ENCODE peak calls at places on chromosomes 3 and 15, in five cellular contexts. One of them, this sample, is unnamed. For H3K4me1, the result is how much of the 10 kb centered on the place peaks cover.

GRCh38 chr3:68089572-68089991 is 435.2 kb upstream of the SUCLG2 start:
- DNase-seq in stomach: no peak
- DNase-seq in thoracic aorta: no peak
- DNase-seq in A549: no peak
- DNase-seq in fibroblast of lung: peak
- DNase-seq in this sample: no peak

GRCh38 chr15:80182611-80183210 is 29.9 kb downstream of the FAH start:
- DNase-seq in stomach: no peak
- DNase-seq in thoracic aorta: no peak
- DNase-seq in A549: no peak
- DNase-seq in fibroblast of lung: peak
- DNase-seq in this sample: no peak

GRCh38 chr15:101013769-101014223 is 94.6 kb downstream of the LRRK1 start:
- DNase-seq in stomach: no peak
- DNase-seq in thoracic aorta: no peak
- DNase-seq in A549: no peak
- DNase-seq in fibroblast of lung: no peak
- DNase-seq in this sample: no peak

GRCh38 chr15:74906193-74906449 is 530 bp downstream of the FAM219B start:
- DNase-seq in stomach: peak
- DNase-seq in thoracic aorta: no peak
- DNase-seq in A549: no peak
- DNase-seq in fibroblast of lung: no peak
- DNase-seq in this sample: no peak

GRCh38 chr3:50605901-50606326 is 5.7 kb downstream of the CISH start:
- DNase-seq in stomach: no peak
- DNase-seq in thoracic aorta: no peak
- DNase-seq in A549: no peak
- DNase-seq in fibroblast of lung: no peak
- DNase-seq in this sample: peak

GRCh38 chr3:183638092-183638644 is 2.7 kb downstream of the KLHL24 start:
- DNase-seq in stomach: no peak
- DNase-seq in thoracic aorta: no peak
- DNase-seq in A549: no peak
- DNase-seq in fibroblast of lung: peak
- DNase-seq in this sample: no peak

GRCh38 chr15:29925227-29926082 is 103.2 kb upstream of the TJP1 start:
- DNase-seq in stomach: peak
- DNase-seq in thoracic aorta: no peak
- DNase-seq in A549: peak
- DNase-seq in fibroblast of lung: peak
- DNase-seq in this sample: peak

GRCh38 chr3:184574552-184575430 is 13.2 kb downstream of the EPHB3 start:
- DNase-seq in stomach: no peak
- DNase-seq in thoracic aorta: no peak
- DNase-seq in A549: no peak
- DNase-seq in fibroblast of lung: no peak
- DNase-seq in this sample: no peak

GRCh38 chr3:30672959-30673358 is 66.6 kb downstream of the TGFBR2 start:
- DNase-seq in stomach: no peak
- DNase-seq in thoracic aorta: no peak
- DNase-seq in A549: no peak
- DNase-seq in fibroblast of lung: no peak
- DNase-seq in this sample: no peak

GRCh38 chr15:60745469-60745971 is 266.6 kb upstream of the ICE2 start:
- DNase-seq in stomach: no peak
- DNase-seq in thoracic aorta: no peak
- DNase-seq in A549: no peak
- DNase-seq in fibroblast of lung: peak
- DNase-seq in this sample: no peak

GRCh38 chr3:58646503-58646902 is 20.1 kb downstream of the FAM3D start:
- DNase-seq in stomach: peak
- DNase-seq in thoracic aorta: no peak
- DNase-seq in A549: no peak
- DNase-seq in fibroblast of lung: no peak
- DNase-seq in this sample: no peak

DNA sequence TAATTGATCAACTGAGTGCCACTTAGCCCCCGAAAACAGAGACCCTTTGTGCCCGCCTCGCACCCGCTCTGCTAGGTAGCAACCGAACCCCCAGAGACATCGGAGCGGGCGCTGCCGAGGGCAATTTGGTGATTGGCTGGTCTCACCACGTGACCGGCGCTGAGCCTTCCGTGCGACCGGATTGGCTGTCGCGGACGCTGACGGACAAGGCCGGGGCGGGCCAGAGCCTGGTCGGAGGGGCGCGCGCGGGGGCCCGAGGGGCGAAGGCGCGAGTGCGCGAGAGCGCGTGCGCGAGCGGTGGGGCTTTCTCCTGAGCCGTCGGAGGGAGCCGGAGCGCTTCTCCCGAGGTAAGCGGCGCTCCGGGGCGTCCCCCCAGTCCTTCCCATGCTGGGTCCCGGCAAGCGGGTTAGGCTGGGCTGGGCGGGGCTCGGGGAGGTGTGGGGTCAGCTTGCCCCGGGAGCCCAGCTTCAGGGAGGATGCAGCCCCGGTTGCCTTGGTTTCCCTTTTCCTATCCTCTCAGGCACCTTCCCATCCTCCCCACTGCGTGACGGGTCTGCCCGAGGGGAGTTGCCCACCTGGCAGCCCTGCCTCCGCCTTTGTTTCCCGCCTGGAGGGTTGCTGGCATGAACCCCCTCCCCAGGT is at the start of gene TMEM108:
- DNase-seq in stomach: peak
- DNase-seq in thoracic aorta: peak
- DNase-seq in A549: peak
- DNase-seq in fibroblast of lung: peak
- DNase-seq in this sample: peak
- H3K27ac ChIP-seq in stomach: peak
- H3K27ac ChIP-seq in thoracic aorta: no peak
- H3K27ac ChIP-seq in A549: no peak
- H3K27ac ChIP-seq in fibroblast of lung: no peak
- H3K27ac ChIP-seq in this sample: no peak

DNA sequence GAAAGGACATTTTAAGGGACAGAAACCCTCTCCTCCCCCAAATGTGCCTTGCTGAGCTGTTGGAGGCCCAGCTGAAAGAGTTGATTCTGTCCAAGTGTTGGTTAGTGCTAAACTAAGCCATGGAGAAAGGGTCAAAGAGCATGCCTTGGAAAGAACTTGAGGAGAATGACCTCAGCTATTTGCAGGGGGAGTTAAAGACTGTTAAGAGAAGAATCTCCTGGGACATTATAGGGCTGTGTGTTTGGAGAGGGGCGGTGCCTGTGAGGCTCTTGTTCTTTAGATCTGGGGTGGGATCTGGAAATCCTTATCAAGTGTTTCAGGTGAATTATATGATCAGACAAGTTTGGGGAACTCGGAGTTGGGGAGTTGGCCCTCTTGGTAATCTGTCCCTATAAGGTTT is 13.0 kb downstream of the FNDC3B start:
- DNase-seq in stomach: no peak
- DNase-seq in thoracic aorta: no peak
- DNase-seq in A549: no peak
- DNase-seq in fibroblast of lung: no peak
- DNase-seq in this sample: no peak
- H3K4me1 ChIP-seq in stomach: half or more
- H3K4me1 ChIP-seq in thoracic aorta: under half
- H3K4me1 ChIP-seq in A549: half or more
- H3K4me1 ChIP-seq in fibroblast of lung: under half
- H3K4me1 ChIP-seq in this sample: under half

GRCh38 chr3:141370065-141370533 is 1.8 kb downstream of the ZBTB38 start:
- DNase-seq in stomach: peak
- DNase-seq in thoracic aorta: peak
- DNase-seq in A549: peak
- DNase-seq in fibroblast of lung: peak
- DNase-seq in this sample: no peak
- TF ChIP-seq CTCF in stomach: peak
- TF ChIP-seq CTCF in thoracic aorta: peak
- TF ChIP-seq CTCF in A549: no peak
- TF ChIP-seq CTCF in fibroblast of lung: peak
- TF ChIP-seq CTCF in this sample: peak

DNA sequence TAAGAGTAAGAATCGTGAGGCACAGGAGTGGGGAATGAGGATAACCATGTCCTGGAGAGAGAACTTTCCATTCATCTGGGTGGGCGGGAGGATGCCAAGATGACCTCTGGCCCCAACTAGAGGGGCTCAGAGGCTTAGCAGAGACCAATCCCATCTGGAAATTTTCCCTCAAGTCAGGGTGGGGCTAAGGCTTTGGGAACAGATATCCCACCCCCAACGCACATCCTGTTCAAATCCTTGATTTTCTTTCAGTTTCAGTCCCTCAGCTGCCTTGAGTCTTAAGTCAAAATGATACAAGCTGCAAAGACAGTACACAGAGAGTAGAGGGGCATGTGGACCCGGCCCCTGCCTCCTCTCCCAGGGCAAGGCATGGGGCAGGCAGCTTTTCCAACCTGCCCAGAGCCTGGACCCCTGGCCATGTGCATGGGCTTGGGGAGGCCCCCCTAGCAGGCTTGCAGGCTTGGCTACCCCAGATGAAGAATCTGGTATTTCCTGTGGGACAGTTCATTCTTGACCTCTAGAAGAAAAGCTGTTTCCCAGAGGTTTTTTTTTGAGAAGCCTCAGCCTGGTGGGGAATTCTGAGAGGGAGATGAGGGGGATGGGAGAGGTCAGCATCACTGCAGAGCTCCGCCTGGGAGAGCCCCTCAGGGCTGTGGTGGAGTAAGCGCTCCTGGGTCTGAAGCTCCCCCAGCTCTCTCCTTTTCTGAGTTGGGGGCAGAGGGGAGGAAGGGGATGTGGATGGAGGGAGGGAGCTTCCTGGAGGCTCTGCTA is 109.7 kb upstream of the HACD2 start:
- DNase-seq in stomach: no peak
- DNase-seq in thoracic aorta: no peak
- DNase-seq in A549: no peak
- DNase-seq in fibroblast of lung: no peak
- DNase-seq in this sample: no peak
- H3K27ac ChIP-seq in stomach: peak
- H3K27ac ChIP-seq in thoracic aorta: peak
- H3K27ac ChIP-seq in A549: no peak
- H3K27ac ChIP-seq in fibroblast of lung: peak
- H3K27ac ChIP-seq in this sample: peak

DNA sequence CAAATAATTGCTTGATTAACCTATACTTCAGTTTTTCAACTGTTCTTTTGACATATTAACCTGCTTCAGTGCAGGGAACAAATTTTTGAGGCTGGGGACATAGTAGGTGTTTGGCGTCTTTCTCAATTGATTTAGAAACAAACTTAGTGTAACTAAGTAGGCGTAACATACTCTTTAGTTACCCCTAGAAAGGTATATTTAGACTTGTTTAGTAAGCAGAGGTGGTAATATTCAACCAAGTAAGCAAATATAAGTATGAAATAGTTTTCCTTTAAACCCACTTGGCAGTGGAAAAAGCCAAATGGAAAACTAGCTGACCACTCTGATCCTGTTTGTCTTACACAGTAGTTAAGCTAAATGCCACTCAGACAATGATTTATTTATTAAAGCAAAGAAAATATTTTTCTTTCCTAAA is 113.2 kb downstream of the MBNL1 start:
- DNase-seq in stomach: no peak
- DNase-seq in thoracic aorta: no peak
- DNase-seq in A549: no peak
- DNase-seq in fibroblast of lung: no peak
- DNase-seq in this sample: no peak
- H3K4me1 ChIP-seq in stomach: half or more
- H3K4me1 ChIP-seq in thoracic aorta: half or more
- H3K4me1 ChIP-seq in A549: half or more
- H3K4me1 ChIP-seq in fibroblast of lung: under half
- H3K4me1 ChIP-seq in this sample: under half

DNA sequence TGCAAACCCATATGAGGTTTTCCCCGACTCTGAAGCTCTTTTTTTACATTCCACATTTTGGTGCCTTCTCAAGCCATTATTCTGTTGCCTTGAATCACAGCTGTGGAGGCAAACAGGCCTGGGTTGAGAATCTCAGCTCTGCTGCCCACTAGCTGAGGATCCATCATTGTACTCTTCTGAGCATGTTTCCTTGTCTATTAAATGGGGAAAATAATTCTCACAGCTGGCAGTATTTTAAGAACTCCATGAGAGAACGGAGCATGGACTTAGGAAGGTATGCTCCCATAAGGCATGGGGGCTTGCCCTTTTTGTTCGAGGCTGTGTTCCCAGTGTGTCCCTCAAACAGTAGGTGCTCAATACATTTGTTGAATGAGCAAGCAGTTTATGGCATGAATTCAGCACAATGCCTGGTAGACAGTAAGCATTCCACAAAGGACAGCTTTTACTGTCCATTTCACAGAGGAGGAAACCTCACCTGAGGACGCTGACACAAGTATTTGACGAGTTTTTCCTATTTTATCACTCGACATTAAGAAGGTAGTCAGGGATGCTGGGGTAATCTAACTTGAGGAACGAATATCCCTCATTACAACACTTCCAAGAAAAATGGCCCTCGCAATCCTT is 2.2 kb upstream of the PTPRG start:
- DNase-seq in stomach: no peak
- DNase-seq in thoracic aorta: no peak
- DNase-seq in A549: no peak
- DNase-seq in fibroblast of lung: no peak
- DNase-seq in this sample: no peak
- TF ChIP-seq CTCF in stomach: no peak
- TF ChIP-seq CTCF in thoracic aorta: no peak
- TF ChIP-seq CTCF in A549: no peak
- TF ChIP-seq CTCF in fibroblast of lung: peak
- TF ChIP-seq CTCF in this sample: no peak

GRCh38 chr15:98611031-98611430 is 37.3 kb upstream of the IGF1R start:
- DNase-seq in stomach: no peak
- DNase-seq in thoracic aorta: no peak
- DNase-seq in A549: no peak
- DNase-seq in fibroblast of lung: no peak
- DNase-seq in this sample: no peak
- H3K27ac ChIP-seq in stomach: no peak
- H3K27ac ChIP-seq in thoracic aorta: no peak
- H3K27ac ChIP-seq in A549: no peak
- H3K27ac ChIP-seq in fibroblast of lung: no peak
- H3K27ac ChIP-seq in this sample: no peak

GRCh38 chr3:122793568-122794416 is at the start of gene HSPBAP1:
- DNase-seq in stomach: peak
- DNase-seq in thoracic aorta: peak
- DNase-seq in A549: peak
- DNase-seq in fibroblast of lung: peak
- DNase-seq in this sample: peak
- H3K4me1 ChIP-seq in stomach: under half
- H3K4me1 ChIP-seq in thoracic aorta: under half
- H3K4me1 ChIP-seq in A549: under half
- H3K4me1 ChIP-seq in fibroblast of lung: under half
- H3K4me1 ChIP-seq in this sample: under half